ENCODE peak calls at places on chromosomes 11 and 22, in six cellular contexts. R is HepG2, Z is K562, Q is H1, I is HCT116, E is GM12878. B is an unnamed sample.

GRCh38 chr11:124172599-124172998 is 10.5 kb upstream of the OR10D3 start:
- DNase-seq in R (no peak), Z (no peak), Q (no peak), I (no peak), E (no peak), B (no peak)

GRCh38 chr11:126929186-126930085 is 71.1 kb downstream of the KIRREL3 start:
- DNase-seq in R (no peak), Z (no peak), Q (no peak), I (no peak), E (no peak), B (no peak)

GRCh38 chr22:44758354-44758969 is 6.1 kb downstream of the ARHGAP8 start:
- DNase-seq in R (no peak), Z (no peak), Q (no peak), I (no peak), E (no peak), B (no peak)

GRCh38 chr22:28896611-28897010 is 13.2 kb downstream of the ZNRF3 start:
- DNase-seq in R (no peak), Z (no peak), Q (no peak), I (no peak), E (no peak), B (no peak)

GRCh38 chr11:46300270-46300669 is 22.8 kb downstream of the CREB3L1 start:
- DNase-seq in R (no peak), Z (no peak), Q (no peak), I (no peak), E (no peak), B (no peak)

GRCh38 chr11:83674498-83674897 is 388.3 kb upstream of the CCDC90B start:
- DNase-seq in R (no peak), Z (no peak), Q (no peak), I (no peak), E (no peak), B (no peak)

GRCh38 chr11:86672007-86672621 is at the start of gene ME3:
- DNase-seq in R (no peak), Z (no peak), Q (no peak), I (no peak), E (no peak), B (no peak)

GRCh38 chr11:3920148-3920852 is 64.8 kb downstream of the STIM1 start:
- DNase-seq in R (no peak), Z (peak), Q (no peak), I (peak), E (peak), B (no peak)

GRCh38 chr11:44858796-44859527 is 91.7 kb downstream of the TP53I11 start:
- DNase-seq in R (no peak), Z (no peak), Q (peak), I (no peak), E (no peak), B (peak)

GRCh38 chr11:16261836-16262644 is 94.3 kb downstream of the SOX6 start:
- DNase-seq in R (peak), Z (no peak), Q (no peak), I (no peak), E (no peak), B (no peak)

GRCh38 chr22:42978453-42979103 is 36.4 kb downstream of the PACSIN2 start:
- DNase-seq in R (no peak), Z (no peak), Q (no peak), I (no peak), E (no peak), B (no peak)

GRCh38 chr11:103794262-103794661 is 242.2 kb upstream of the DDI1 start:
- DNase-seq in R (no peak), Z (no peak), Q (no peak), I (no peak), E (no peak), B (no peak)

GRCh38 chr11:117444256-117445096 is 116.8 kb downstream of the CEP164 start:
- DNase-seq in R (no peak), Z (no peak), Q (no peak), I (no peak), E (no peak), B (no peak)

GRCh38 chr22:37913233-37913721 is 7.2 kb downstream of the MICALL1 start:
- DNase-seq in R (no peak), Z (peak), Q (no peak), I (no peak), E (no peak), B (no peak)

GRCh38 chr22:20140107-20140445 is 8.5 kb downstream of the ZDHHC8 start:
- DNase-seq in R (no peak), Z (no peak), Q (no peak), I (no peak), E (no peak), B (no peak)

GRCh38 chr11:43779306-43779705 is 98.8 kb downstream of the HSD17B12 start:
- DNase-seq in R (no peak), Z (no peak), Q (no peak), I (no peak), E (no peak), B (no peak)

GRCh38 chr11:128483211-128483788 is 104.1 kb downstream of the ETS1 start:
- DNase-seq in R (no peak), Z (no peak), Q (no peak), I (no peak), E (peak), B (no peak)

GRCh38 chr11:2569321-2569721 is 124.5 kb downstream of the KCNQ1 start:
- DNase-seq in R (no peak), Z (no peak), Q (no peak), I (no peak), E (no peak), B (no peak)

GRCh38 chr11:6210274-6210955 is 5.1 kb downstream of the C11orf42 start:
- DNase-seq in R (no peak), Z (no peak), Q (no peak), I (no peak), E (no peak), B (no peak)

GRCh38 chr22:31291716-31292644 is at the start of gene PIK3IP1:
- DNase-seq in R (peak), Z (peak), Q (peak), I (peak), E (peak), B (peak)

DNA sequence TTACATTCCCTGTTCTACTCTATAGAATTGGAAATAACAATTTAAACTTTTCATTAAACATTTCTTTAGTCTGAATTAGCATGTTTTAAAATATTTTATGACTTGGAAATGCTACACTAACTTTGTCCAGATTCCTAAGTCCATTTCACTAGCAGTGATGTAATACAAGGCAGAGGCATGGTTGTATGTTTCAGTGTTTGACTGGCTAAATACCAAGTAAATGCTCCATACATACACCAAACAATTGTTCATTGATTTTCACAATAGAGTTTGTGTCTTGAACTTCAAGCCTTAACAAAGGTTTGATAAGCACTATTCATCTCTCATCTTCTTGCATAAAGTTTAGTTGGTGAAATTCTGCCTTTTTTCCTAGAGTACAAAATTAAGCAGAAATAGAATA is 13.5 kb downstream of the ZBED5 start:
- DNase-seq in R (no peak), Z (no peak), Q (no peak), I (no peak), E (no peak), B (no peak)
- TF ChIP-seq YY1 in R (no peak), Z (no peak), Q (no peak), I (no peak), E (no peak), B (no peak)

GRCh38 chr11:93549986-93550385 is 6.8 kb upstream of the SMCO4 start:
- DNase-seq in R (no peak), Z (no peak), Q (no peak), I (no peak), E (no peak), B (no peak)

GRCh38 chr11:93547768-93548167 is 4.6 kb upstream of the SMCO4 start:
- DNase-seq in R (no peak), Z (no peak), Q (no peak), I (no peak), E (no peak), B (no peak)

GRCh38 chr11:93547028-93547427 is 3.8 kb upstream of the SMCO4 start:
- DNase-seq in R (no peak), Z (no peak), Q (no peak), I (no peak), E (no peak), B (no peak)

GRCh38 chr11:93545566-93545965 is 2.4 kb upstream of the SMCO4 start:
- DNase-seq in R (no peak), Z (no peak), Q (no peak), I (no peak), E (no peak), B (no peak)

DNA sequence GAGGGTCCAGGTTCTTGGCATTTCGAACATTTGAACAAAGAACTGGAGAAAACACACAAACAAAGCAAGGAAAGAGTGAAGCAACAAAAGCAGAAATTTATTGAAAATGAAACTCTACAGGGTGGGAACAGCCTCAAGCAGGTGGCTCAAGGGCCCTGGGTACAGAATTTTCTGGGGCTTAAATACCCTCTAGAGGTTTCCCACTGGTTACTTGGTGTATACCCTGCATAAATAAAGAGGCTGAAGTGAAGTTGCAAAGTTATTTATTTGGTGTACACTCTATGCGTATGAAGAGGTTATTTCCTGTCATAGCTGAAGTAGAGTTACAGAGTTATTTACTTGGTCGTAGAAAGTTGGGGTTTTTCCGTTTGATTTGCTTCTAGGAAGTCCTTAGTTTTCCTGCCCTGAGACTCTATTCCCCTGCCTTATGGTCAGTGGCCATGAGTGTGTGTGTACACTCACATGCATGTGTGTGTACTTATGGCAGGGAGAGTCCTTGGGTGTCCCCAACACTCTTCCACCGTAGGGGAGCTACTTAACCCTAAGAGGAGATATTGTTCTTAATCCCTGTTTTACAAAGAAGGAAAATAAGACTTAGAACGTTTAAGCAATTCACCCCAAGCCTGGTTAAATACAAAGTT is 5.6 kb upstream of the SMCO4 start:
- DNase-seq in R (no peak), Z (no peak), Q (no peak), I (no peak), E (no peak), B (no peak)
- TF ChIP-seq ZNF274 in R (no peak), Z (no peak), Q (no peak), I (no peak), E (no peak), B (no peak)

DNA sequence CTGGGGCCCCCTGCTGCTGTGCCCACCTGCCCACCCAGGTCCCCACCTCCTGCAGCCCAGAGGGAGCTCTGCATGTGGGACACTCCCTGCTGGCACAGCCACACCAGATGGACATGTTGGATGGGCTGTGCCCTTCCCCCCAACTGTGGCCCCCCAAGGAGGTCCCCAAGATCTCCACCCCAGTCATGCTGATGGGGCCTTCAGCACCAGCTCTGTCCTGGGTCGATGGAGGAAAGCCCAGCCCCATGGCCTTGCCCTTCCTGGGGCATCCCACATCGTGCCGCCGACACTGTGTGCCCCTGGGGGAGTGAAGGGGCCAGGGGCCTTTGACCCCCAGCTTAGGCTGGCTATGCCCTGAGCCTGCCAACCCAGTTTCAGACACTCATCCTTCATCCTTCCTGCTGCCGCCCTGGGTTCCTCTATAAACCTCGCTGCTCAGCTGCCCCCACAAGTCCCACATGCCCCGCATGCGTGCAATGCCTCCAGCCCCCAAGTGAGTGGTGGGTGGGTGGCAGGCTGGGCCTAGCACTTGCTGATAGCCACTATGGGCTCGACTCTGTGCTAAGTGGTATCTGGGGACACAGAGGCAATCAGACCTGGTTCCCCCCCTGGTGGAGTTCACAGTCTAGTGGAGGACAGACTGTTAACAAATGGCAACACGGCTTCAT is 3.9 kb upstream of the DPP3 start:
- DNase-seq in R (no peak), Z (no peak), Q (no peak), I (no peak), E (no peak), B (no peak)
- TF ChIP-seq YY1 in R (no peak), Z (no peak), Q (no peak), I (no peak), E (no peak), B (no peak)

DNA sequence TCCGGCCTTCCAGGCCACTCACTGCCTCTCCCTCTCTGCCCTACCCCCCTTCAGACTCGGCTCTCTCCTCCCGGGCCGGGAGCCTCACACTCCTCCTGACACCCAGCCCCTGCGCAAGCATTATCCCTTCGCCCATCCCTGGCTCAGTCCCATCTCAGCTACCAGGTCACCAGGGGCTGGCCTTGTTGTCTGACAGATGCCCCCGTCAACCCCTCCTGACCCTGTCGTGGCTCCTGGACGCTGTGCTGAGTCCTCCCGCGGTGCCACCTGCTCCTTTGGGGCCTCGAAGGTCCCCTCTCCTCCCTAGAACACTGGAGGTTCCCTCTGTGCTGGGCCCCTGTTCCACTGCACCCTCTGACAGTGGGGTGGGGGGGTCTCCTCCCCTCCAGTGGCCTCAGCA is 32.9 kb downstream of the TRMU start:
- DNase-seq in R (no peak), Z (no peak), Q (no peak), I (no peak), E (no peak), B (no peak)
- TF ChIP-seq ZNF274 in R (no peak), Z (no peak), Q (no peak), I (no peak), E (no peak), B (no peak)

DNA sequence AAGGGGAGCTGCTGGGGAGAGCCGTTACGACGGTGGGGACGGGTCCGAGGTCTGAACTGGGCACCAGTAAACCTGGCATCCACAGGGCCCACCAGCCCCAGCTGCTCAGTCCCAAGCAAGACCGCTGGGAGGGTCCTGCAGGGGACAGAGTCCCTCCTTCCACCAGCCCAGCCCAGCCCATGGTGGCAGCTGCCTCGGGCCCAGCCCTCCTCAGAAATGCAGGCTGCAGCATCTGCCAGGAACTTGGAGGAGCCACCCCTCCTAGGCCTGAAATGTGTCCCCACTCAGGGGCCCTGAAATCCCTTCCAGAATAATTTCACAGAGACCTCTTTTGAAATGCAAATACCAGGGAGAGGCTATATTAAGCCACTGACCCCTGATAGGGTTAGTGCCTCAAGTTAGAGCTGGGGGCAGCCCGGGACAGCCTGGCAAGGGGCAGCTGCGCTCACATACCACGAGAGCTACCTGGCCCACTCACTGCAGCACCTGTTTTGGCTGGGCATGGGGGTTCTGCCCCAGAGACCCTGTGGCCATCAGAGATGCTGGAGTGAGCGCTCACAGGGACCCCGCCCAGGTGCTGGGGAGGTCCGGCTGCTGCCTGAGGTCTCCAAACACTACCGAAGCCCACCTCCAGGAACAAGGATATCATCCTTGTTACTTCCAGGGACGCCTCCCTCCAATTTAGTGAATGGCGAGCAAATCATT is 53.1 kb downstream of the CELSR1 start:
- DNase-seq in R (no peak), Z (no peak), Q (no peak), I (no peak), E (no peak), B (no peak)
- TF ChIP-seq YY1 in R (no peak), Z (no peak), Q (no peak), I (no peak), E (no peak), B (no peak)

GRCh38 chr11:122317337-122317736 is 201.3 kb upstream of the BLID start:
- DNase-seq in R (no peak), Z (no peak), Q (no peak), I (no peak), E (no peak), B (no peak)
- TF ChIP-seq ZNF274 in R (no peak), Z (no peak), Q (no peak), I (no peak), E (no peak), B (no peak)

B was measured in NT2/D1.